ENCODE peak calls at places on chromosomes 4 and X, in eight cellular contexts. B, K, M, S, L, H, P and N are unnamed samples.

GRCh38 chrX:44344194-44344593 is 722 bp upstream of the EFHC2 start:
- DNase-seq in P (no peak), M (no peak), L (no peak), K (no peak), S (no peak), B (peak), H (no peak), N (no peak)

GRCh38 chrX:135632353-135632752 is 81.1 kb upstream of the CT45A1 start:
- DNase-seq in K (no peak), L (no peak), B (no peak), M (no peak), S (no peak), H (no peak), P (no peak), N (no peak)

GRCh38 chr4:67104145-67104544 is 441.2 kb downstream of the CENPC start:
- DNase-seq in L (no peak), K (no peak), H (no peak), B (no peak), M (no peak), P (no peak), S (no peak), N (no peak)

GRCh38 chrX:124736553-124737240 is 390.3 kb downstream of the SH2D1A start:
- DNase-seq in H (no peak), L (no peak), M (no peak), K (no peak), S (peak), P (no peak), B (peak), N (no peak)

GRCh38 chrX:74422576-74423288 is 1.4 kb downstream of the SLC16A2 start:
- DNase-seq in L (peak), M (no peak), S (peak), K (peak), P (peak), B (peak), H (peak), N (peak)

GRCh38 chr4:2829933-2830451 is 13.7 kb upstream of the ADD1 start:
- DNase-seq in K (peak), M (no peak), S (no peak), P (no peak), L (peak), B (peak), H (peak), N (no peak)

GRCh38 chr4:186948361-186949291 is 225.0 kb upstream of the FAT1 start:
- DNase-seq in S (no peak), H (peak), B (peak), L (peak), P (peak), K (no peak), M (no peak), N (no peak)

GRCh38 chr4:111074523-111075114 is 451.7 kb upstream of the PITX2 start:
- DNase-seq in S (no peak), M (no peak), B (peak), P (no peak), L (no peak), H (no peak), K (no peak), N (no peak)

GRCh38 chr4:174119818-174120217 is 163.6 kb downstream of the FBXO8 start:
- DNase-seq in M (no peak), S (no peak), P (no peak), L (no peak), H (no peak), K (no peak), B (no peak), N (no peak)

GRCh38 chr4:174118171-174118570 is 165.3 kb downstream of the FBXO8 start:
- DNase-seq in S (no peak), P (no peak), H (peak), B (no peak), M (no peak), L (no peak), K (no peak), N (no peak)

GRCh38 chr4:174119051-174119450 is 164.4 kb downstream of the FBXO8 start:
- DNase-seq in M (no peak), P (peak), L (no peak), S (no peak), K (no peak), B (no peak), H (peak), N (no peak)

GRCh38 chr4:174122705-174123104 is 160.8 kb downstream of the FBXO8 start:
- DNase-seq in S (no peak), P (no peak), B (no peak), L (no peak), H (no peak), K (no peak), M (no peak), N (no peak)

GRCh38 chr4:174120446-174121142 is 162.9 kb downstream of the FBXO8 start:
- DNase-seq in B (peak), M (peak), K (peak), S (peak), H (peak), L (peak), P (peak), N (no peak)
- TF ChIP-seq CTCF in B (peak), M (peak), K (peak), S (peak), H (peak), L (peak), P (peak), N (peak)

GRCh38 chr4:89242864-89243740 is 64.5 kb downstream of the GPRIN3 start:
- DNase-seq in P (no peak), S (no peak), K (no peak), L (no peak), M (no peak), B (no peak), H (no peak), N (no peak)
- TF ChIP-seq CTCF in P (no peak), S (no peak), K (no peak), L (no peak), M (no peak), B (no peak), H (no peak), N (no peak)

DNA sequence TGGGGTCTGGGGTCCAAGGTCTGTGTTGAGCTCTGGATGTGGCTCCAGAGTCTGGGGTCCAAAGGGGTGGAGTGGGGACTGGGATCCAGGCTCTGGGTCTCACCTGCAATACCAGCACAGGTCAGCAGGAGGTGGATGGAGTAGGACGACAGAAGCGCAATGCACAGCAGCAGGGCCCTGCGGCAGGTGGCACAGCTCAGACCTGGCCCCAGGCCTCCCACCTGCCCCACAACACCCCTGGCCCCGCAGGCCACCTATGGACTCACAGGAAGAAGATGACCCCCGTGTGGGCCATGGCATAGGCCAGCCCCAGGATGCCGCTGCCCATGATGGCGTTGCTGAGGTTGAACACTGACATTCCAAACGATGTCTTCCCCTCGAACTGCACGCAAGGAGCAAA is 3.4 kb downstream of the SLC38A5 start:
- DNase-seq in L (peak), M (no peak), B (peak), H (peak), P (no peak), K (no peak), S (no peak), N (no peak)
- TF ChIP-seq CTCF in L (peak), M (peak), B (peak), H (peak), P (peak), K (no peak), S (peak), N (peak)

GRCh38 chr4:89482926-89483595 is 175.5 kb upstream of the GPRIN3 start:
- DNase-seq in L (no peak), H (no peak), K (no peak), B (no peak), S (no peak), M (no peak), P (no peak), N (no peak)

GRCh38 chr4:89482248-89482647 is 174.6 kb upstream of the GPRIN3 start:
- DNase-seq in S (no peak), M (peak), H (peak), B (peak), K (no peak), P (peak), L (no peak), N (no peak)

GRCh38 chr4:89489338-89489771 is 181.8 kb upstream of the GPRIN3 start:
- DNase-seq in M (no peak), H (peak), P (no peak), L (no peak), B (peak), K (no peak), S (no peak), N (no peak)

GRCh38 chr4:89486673-89487072 is 179.1 kb upstream of the GPRIN3 start:
- DNase-seq in P (no peak), B (no peak), M (no peak), K (no peak), L (no peak), S (no peak), H (no peak), N (no peak)

GRCh38 chr4:89486042-89486441 is 178.4 kb upstream of the GPRIN3 start:
- DNase-seq in H (peak), K (no peak), P (peak), L (no peak), B (no peak), M (no peak), S (no peak), N (no peak)
- TF ChIP-seq CTCF in H (peak), K (no peak), P (peak), L (no peak), B (no peak), M (no peak), S (peak), N (peak)